ENCODE peak calls at places on chromosomes 4 and X, in eight cellular contexts. S is NCI-H2171; O is AG09309; L is upper lobe of right lung; A is cardiac fibroblast; C is activated T-helper 9 cell treated with anti-CD3 and anti-CD28 coated beads, Interleukin-2, amount 50 U/mL, for 16 hours; B is activated gamma-delta T cell; D is adrenal gland. V is an unnamed sample.

GRCh38 chrX:8988456-8988855 is 45.5 kb downstream of the FAM9B start:
- DNase-seq in S (no peak), D (peak; percentile 1), O (no peak), L (no peak), C (no peak), B (no peak), A (peak; percentile 28), V (no peak)

GRCh38 chrX:117871796-117872195 is 244.8 kb downstream of the KLHL13 start:
- DNase-seq in L (no peak), B (no peak), O (no peak), C (no peak), D (no peak), S (no peak), A (no peak), V (no peak)

GRCh38 chr4:86721412-86721811 is 127.3 kb downstream of the PTPN13 start:
- DNase-seq in S (no peak), C (no peak), O (no peak), A (no peak), B (no peak), D (no peak), L (no peak), V (no peak)

GRCh38 chr4:28744066-28744465 is 1883.4 kb downstream of the STIM2 start:
- DNase-seq in C (no peak), O (no peak), A (peak; percentile 21), L (no peak), S (no peak), B (no peak), D (no peak), V (no peak)

GRCh38 chr4:173168396-173169177 is at the start of gene GALNT7:
- DNase-seq in L (peak; percentile 89), S (peak; percentile 40), C (peak; percentile 56), A (peak; percentile 53), O (no peak), D (peak; percentile 51), B (peak; percentile 48), V (peak; percentile 29)

GRCh38 chr4:6917445-6918241 is 8.0 kb downstream of the TBC1D14 start:
- DNase-seq in A (no peak), D (peak; percentile 77), S (no peak), B (no peak), L (peak; percentile 91), O (no peak), C (peak; percentile 30), V (peak; percentile 71)

GRCh38 chrX:123590842-123591491 is 141.9 kb downstream of the THOC2 start:
- DNase-seq in S (no peak), B (no peak), D (no peak), A (peak; percentile 9), L (no peak), C (no peak), O (no peak), V (no peak)

GRCh38 chr4:165765053-165765452 is 108.0 kb upstream of the TLL1 start:
- DNase-seq in S (peak; percentile 68), C (no peak), B (no peak), D (no peak), O (no peak), A (no peak), L (no peak), V (peak; percentile 60)

GRCh38 chr4:8221476-8221875 is 22.4 kb downstream of the SH3TC1 start:
- DNase-seq in C (no peak), O (peak; percentile 29), D (peak; percentile 37), L (no peak), B (no peak), A (peak; percentile 77), S (no peak), V (no peak)

GRCh38 chr4:155060873-155061272 is 147.6 kb upstream of the NPY2R start:
- DNase-seq in C (no peak), D (no peak), S (no peak), L (no peak), B (no peak), A (no peak), O (no peak), V (no peak)

GRCh38 chr4:165005352-165005751 is 26.4 kb upstream of the TRIM60 start:
- DNase-seq in B (no peak), L (no peak), C (no peak), A (no peak), O (no peak), S (no peak), D (no peak), V (peak; percentile 21)

GRCh38 chrX:108347800-108348199 is 90.4 kb downstream of the COL4A6 start:
- DNase-seq in O (no peak), C (no peak), D (no peak), A (no peak), L (no peak), S (no peak), B (no peak), V (no peak)

GRCh38 chrX:16946971-16947562 is 609 bp downstream of the REPS2 start:
- DNase-seq in B (peak; percentile 14), D (peak; percentile 24), C (no peak), L (peak; percentile 67), O (no peak), S (no peak), A (no peak), V (no peak)

V was measured in NCI-H524.